ENCODE peak calls at places on chromosomes 11 and 22, in ten cellular contexts. One of them, this sample, is unnamed.

GRCh38 chr11:11534981-11535380 is 86.8 kb downstream of the GALNT18 start:
- DNase-seq in GM23338: no peak
- DNase-seq in tibial nerve: no peak
- DNase-seq in adrenal gland: no peak
- DNase-seq in astrocyte of the spinal cord: no peak
- DNase-seq in heart left ventricle: no peak
- DNase-seq in IMR-90: peak
- DNase-seq in Jurkat, Clone E6-1: no peak
- DNase-seq in mucosa of descending colon: no peak
- DNase-seq in A549: no peak
- DNase-seq in this sample: no peak

GRCh38 chr11:95363710-95364109 is 132.7 kb upstream of the SESN3 start:
- DNase-seq in A549: no peak
- DNase-seq in astrocyte of the spinal cord: no peak
- DNase-seq in Jurkat, Clone E6-1: no peak
- DNase-seq in adrenal gland: no peak
- DNase-seq in IMR-90: no peak
- DNase-seq in mucosa of descending colon: no peak
- DNase-seq in tibial nerve: no peak
- DNase-seq in heart left ventricle: no peak
- DNase-seq in GM23338: peak
- DNase-seq in this sample: no peak

GRCh38 chr11:26946209-26946828 is 47.6 kb upstream of the FIBIN start:
- DNase-seq in adrenal gland: no peak
- DNase-seq in A549: no peak
- DNase-seq in GM23338: no peak
- DNase-seq in heart left ventricle: no peak
- DNase-seq in mucosa of descending colon: no peak
- DNase-seq in tibial nerve: no peak
- DNase-seq in astrocyte of the spinal cord: peak
- DNase-seq in Jurkat, Clone E6-1: no peak
- DNase-seq in IMR-90: peak
- DNase-seq in this sample: no peak

GRCh38 chr11:76674517-76675400 is 4.2 kb upstream of the LRRC32 start:
- DNase-seq in tibial nerve: no peak
- DNase-seq in adrenal gland: peak
- DNase-seq in A549: no peak
- DNase-seq in GM23338: peak
- DNase-seq in Jurkat, Clone E6-1: peak
- DNase-seq in heart left ventricle: no peak
- DNase-seq in IMR-90: no peak
- DNase-seq in astrocyte of the spinal cord: no peak
- DNase-seq in mucosa of descending colon: peak
- DNase-seq in this sample: no peak

GRCh38 chr22:50313600-50313999 is 6.2 kb upstream of the PLXNB2 start:
- DNase-seq in adrenal gland: no peak
- DNase-seq in GM23338: no peak
- DNase-seq in astrocyte of the spinal cord: no peak
- DNase-seq in heart left ventricle: no peak
- DNase-seq in Jurkat, Clone E6-1: no peak
- DNase-seq in tibial nerve: no peak
- DNase-seq in mucosa of descending colon: peak
- DNase-seq in IMR-90: no peak
- DNase-seq in A549: no peak
- DNase-seq in this sample: no peak

GRCh38 chr11:34413263-34413662 is 25.5 kb upstream of the CAT start:
- DNase-seq in IMR-90: no peak
- DNase-seq in adrenal gland: no peak
- DNase-seq in GM23338: no peak
- DNase-seq in Jurkat, Clone E6-1: no peak
- DNase-seq in astrocyte of the spinal cord: no peak
- DNase-seq in heart left ventricle: no peak
- DNase-seq in mucosa of descending colon: no peak
- DNase-seq in A549: no peak
- DNase-seq in tibial nerve: no peak
- DNase-seq in this sample: no peak

GRCh38 chr22:42648368-42649260 is 578 bp downstream of the CYB5R3 start:
- DNase-seq in tibial nerve: no peak
- DNase-seq in GM23338: no peak
- DNase-seq in mucosa of descending colon: peak
- DNase-seq in IMR-90: no peak
- DNase-seq in A549: peak
- DNase-seq in adrenal gland: peak
- DNase-seq in heart left ventricle: no peak
- DNase-seq in Jurkat, Clone E6-1: peak
- DNase-seq in astrocyte of the spinal cord: peak
- DNase-seq in this sample: peak

GRCh38 chr22:23497016-23497885 is 82.8 kb downstream of the IGLL1 start:
- DNase-seq in tibial nerve: no peak
- DNase-seq in adrenal gland: no peak
- DNase-seq in mucosa of descending colon: no peak
- DNase-seq in GM23338: no peak
- DNase-seq in Jurkat, Clone E6-1: no peak
- DNase-seq in A549: no peak
- DNase-seq in astrocyte of the spinal cord: no peak
- DNase-seq in heart left ventricle: no peak
- DNase-seq in IMR-90: no peak
- DNase-seq in this sample: no peak

GRCh38 chr11:23961503-23962338 is 535.1 kb upstream of the LUZP2 start:
- DNase-seq in A549: no peak
- DNase-seq in tibial nerve: no peak
- DNase-seq in astrocyte of the spinal cord: no peak
- DNase-seq in IMR-90: no peak
- DNase-seq in heart left ventricle: no peak
- DNase-seq in Jurkat, Clone E6-1: no peak
- DNase-seq in GM23338: no peak
- DNase-seq in adrenal gland: no peak
- DNase-seq in mucosa of descending colon: no peak
- DNase-seq in this sample: no peak

GRCh38 chr11:12272821-12273617 is 104.4 kb upstream of the PARVA start:
- DNase-seq in tibial nerve: no peak
- DNase-seq in heart left ventricle: no peak
- DNase-seq in A549: no peak
- DNase-seq in IMR-90: peak
- DNase-seq in adrenal gland: no peak
- DNase-seq in Jurkat, Clone E6-1: no peak
- DNase-seq in GM23338: no peak
- DNase-seq in astrocyte of the spinal cord: peak
- DNase-seq in mucosa of descending colon: no peak
- DNase-seq in this sample: no peak

GRCh38 chr22:45692549-45692948 is 20.9 kb downstream of the ATXN10 start:
- DNase-seq in A549: peak
- DNase-seq in astrocyte of the spinal cord: peak
- DNase-seq in adrenal gland: no peak
- DNase-seq in tibial nerve: no peak
- DNase-seq in Jurkat, Clone E6-1: no peak
- DNase-seq in GM23338: no peak
- DNase-seq in heart left ventricle: no peak
- DNase-seq in mucosa of descending colon: no peak
- DNase-seq in IMR-90: peak
- DNase-seq in this sample: no peak
- H3K4me3 ChIP-seq in A549: no peak
- H3K4me3 ChIP-seq in astrocyte of the spinal cord: no peak
- H3K4me3 ChIP-seq in adrenal gland: no peak
- H3K4me3 ChIP-seq in tibial nerve: no peak
- H3K4me3 ChIP-seq in Jurkat, Clone E6-1: no peak
- H3K4me3 ChIP-seq in GM23338: no peak
- H3K4me3 ChIP-seq in heart left ventricle: no peak
- H3K4me3 ChIP-seq in mucosa of descending colon: no peak
- H3K4me3 ChIP-seq in IMR-90: no peak
- H3K4me3 ChIP-seq in this sample: no peak

DNA sequence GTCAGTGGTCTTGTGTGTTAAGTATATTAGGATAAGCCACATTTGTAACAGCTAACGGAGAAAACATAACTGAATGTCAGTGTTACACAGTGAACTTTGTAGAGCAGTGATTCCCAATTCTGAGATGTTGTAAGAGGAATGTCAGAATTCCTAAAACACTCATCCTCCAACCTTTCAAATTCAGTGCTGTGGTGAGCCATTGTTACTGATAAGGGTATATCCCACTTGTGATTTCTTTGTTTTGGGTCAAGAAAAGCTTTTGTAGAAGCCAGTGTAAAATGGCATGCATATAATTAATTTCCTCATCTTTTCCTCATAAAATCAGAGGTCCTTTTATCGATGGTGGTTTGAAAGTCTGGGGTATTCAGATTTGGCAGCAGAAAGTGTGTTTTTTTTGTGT is 62.0 kb downstream of the ARHGEF12 start:
- DNase-seq in heart left ventricle: no peak
- DNase-seq in Jurkat, Clone E6-1: no peak
- DNase-seq in A549: no peak
- DNase-seq in astrocyte of the spinal cord: no peak
- DNase-seq in GM23338: peak
- DNase-seq in tibial nerve: no peak
- DNase-seq in mucosa of descending colon: no peak
- DNase-seq in IMR-90: peak
- DNase-seq in adrenal gland: no peak
- DNase-seq in this sample: no peak
- H3K4me3 ChIP-seq in heart left ventricle: no peak
- H3K4me3 ChIP-seq in Jurkat, Clone E6-1: no peak
- H3K4me3 ChIP-seq in A549: no peak
- H3K4me3 ChIP-seq in astrocyte of the spinal cord: no peak
- H3K4me3 ChIP-seq in GM23338: no peak
- H3K4me3 ChIP-seq in tibial nerve: no peak
- H3K4me3 ChIP-seq in mucosa of descending colon: no peak
- H3K4me3 ChIP-seq in IMR-90: no peak
- H3K4me3 ChIP-seq in adrenal gland: no peak
- H3K4me3 ChIP-seq in this sample: no peak

GRCh38 chr11:35419713-35420333 is 465 bp upstream of the SLC1A2 start:
- DNase-seq in GM23338: peak
- DNase-seq in tibial nerve: no peak
- DNase-seq in A549: no peak
- DNase-seq in heart left ventricle: peak
- DNase-seq in astrocyte of the spinal cord: no peak
- DNase-seq in adrenal gland: no peak
- DNase-seq in IMR-90: no peak
- DNase-seq in mucosa of descending colon: no peak
- DNase-seq in Jurkat, Clone E6-1: no peak
- DNase-seq in this sample: no peak
- H3K4me3 ChIP-seq in GM23338: peak
- H3K4me3 ChIP-seq in tibial nerve: peak
- H3K4me3 ChIP-seq in A549: peak
- H3K4me3 ChIP-seq in heart left ventricle: peak
- H3K4me3 ChIP-seq in astrocyte of the spinal cord: peak
- H3K4me3 ChIP-seq in adrenal gland: no peak
- H3K4me3 ChIP-seq in IMR-90: peak
- H3K4me3 ChIP-seq in mucosa of descending colon: no peak
- H3K4me3 ChIP-seq in Jurkat, Clone E6-1: no peak
- H3K4me3 ChIP-seq in this sample: peak

DNA sequence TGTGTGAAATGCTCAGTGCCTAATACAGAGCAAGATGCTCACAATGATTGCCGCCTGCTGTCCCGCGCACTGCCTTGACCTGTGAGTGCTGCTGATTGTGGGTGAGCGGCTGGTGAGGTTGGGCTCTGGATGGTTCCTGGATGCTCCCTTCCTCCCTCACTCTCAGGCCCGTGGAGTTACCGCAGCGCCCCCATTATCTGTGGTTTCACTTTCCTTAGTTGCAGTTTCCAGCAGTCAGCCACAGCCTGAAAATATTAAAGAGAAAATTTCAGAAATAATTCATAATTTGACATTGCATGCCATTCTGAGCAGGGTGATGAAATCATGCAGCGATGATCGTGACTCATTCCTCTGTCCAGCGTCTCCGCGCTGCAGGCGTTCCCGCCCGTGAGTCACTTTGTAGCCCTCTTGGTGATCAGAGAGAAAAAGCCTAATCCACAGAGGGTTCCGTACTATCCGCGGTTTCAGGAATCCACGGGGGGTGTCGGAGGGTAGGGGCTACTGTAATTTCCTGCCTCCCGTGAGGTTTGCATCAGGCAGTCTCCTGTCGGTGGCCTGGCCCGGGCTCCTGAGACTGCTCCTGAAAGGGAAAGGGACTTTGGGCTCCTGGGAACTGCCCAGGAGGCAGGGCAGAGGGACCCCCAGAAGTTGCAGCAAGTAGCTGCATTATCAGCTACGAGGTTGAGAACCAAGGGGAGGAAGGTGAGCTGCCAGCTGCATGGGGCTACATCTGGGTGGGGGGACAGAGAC is 10.6 kb downstream of the RPL3 start:
- DNase-seq in heart left ventricle: no peak
- DNase-seq in GM23338: peak
- DNase-seq in IMR-90: peak
- DNase-seq in adrenal gland: peak
- DNase-seq in A549: peak
- DNase-seq in Jurkat, Clone E6-1: no peak
- DNase-seq in mucosa of descending colon: peak
- DNase-seq in tibial nerve: peak
- DNase-seq in astrocyte of the spinal cord: peak
- DNase-seq in this sample: peak
- H3K4me3 ChIP-seq in heart left ventricle: peak
- H3K4me3 ChIP-seq in GM23338: no peak
- H3K4me3 ChIP-seq in IMR-90: no peak
- H3K4me3 ChIP-seq in adrenal gland: no peak
- H3K4me3 ChIP-seq in A549: no peak
- H3K4me3 ChIP-seq in Jurkat, Clone E6-1: no peak
- H3K4me3 ChIP-seq in mucosa of descending colon: no peak
- H3K4me3 ChIP-seq in tibial nerve: no peak
- H3K4me3 ChIP-seq in astrocyte of the spinal cord: peak
- H3K4me3 ChIP-seq in this sample: no peak

GRCh38 chr11:118170892-118171273 is 5.6 kb downstream of the SCN2B start:
- DNase-seq in mucosa of descending colon: no peak
- DNase-seq in IMR-90: no peak
- DNase-seq in Jurkat, Clone E6-1: no peak
- DNase-seq in GM23338: no peak
- DNase-seq in heart left ventricle: no peak
- DNase-seq in tibial nerve: no peak
- DNase-seq in A549: no peak
- DNase-seq in adrenal gland: no peak
- DNase-seq in astrocyte of the spinal cord: no peak
- DNase-seq in this sample: no peak

GRCh38 chr11:118169300-118170140 is 6.9 kb downstream of the SCN2B start:
- DNase-seq in heart left ventricle: no peak
- DNase-seq in A549: no peak
- DNase-seq in Jurkat, Clone E6-1: no peak
- DNase-seq in adrenal gland: no peak
- DNase-seq in IMR-90: no peak
- DNase-seq in GM23338: no peak
- DNase-seq in mucosa of descending colon: no peak
- DNase-seq in tibial nerve: no peak
- DNase-seq in astrocyte of the spinal cord: no peak
- DNase-seq in this sample: no peak

GRCh38 chr11:118170231-118170630 is 6.2 kb downstream of the SCN2B start:
- DNase-seq in heart left ventricle: no peak
- DNase-seq in mucosa of descending colon: no peak
- DNase-seq in astrocyte of the spinal cord: no peak
- DNase-seq in A549: no peak
- DNase-seq in Jurkat, Clone E6-1: no peak
- DNase-seq in GM23338: no peak
- DNase-seq in IMR-90: no peak
- DNase-seq in adrenal gland: no peak
- DNase-seq in tibial nerve: no peak
- DNase-seq in this sample: no peak

GRCh38 chr11:118172356-118172755 is 4.1 kb downstream of the SCN2B start:
- DNase-seq in adrenal gland: no peak
- DNase-seq in heart left ventricle: no peak
- DNase-seq in GM23338: no peak
- DNase-seq in mucosa of descending colon: no peak
- DNase-seq in tibial nerve: no peak
- DNase-seq in Jurkat, Clone E6-1: no peak
- DNase-seq in IMR-90: no peak
- DNase-seq in astrocyte of the spinal cord: no peak
- DNase-seq in A549: no peak
- DNase-seq in this sample: no peak

GRCh38 chr11:118171274-118172062 is 5.0 kb downstream of the SCN2B start:
- DNase-seq in adrenal gland: peak
- DNase-seq in tibial nerve: peak
- DNase-seq in IMR-90: peak
- DNase-seq in heart left ventricle: peak
- DNase-seq in GM23338: peak
- DNase-seq in Jurkat, Clone E6-1: peak
- DNase-seq in A549: peak
- DNase-seq in mucosa of descending colon: peak
- DNase-seq in astrocyte of the spinal cord: peak
- DNase-seq in this sample: peak
- H3K4me3 ChIP-seq in adrenal gland: no peak
- H3K4me3 ChIP-seq in tibial nerve: no peak
- H3K4me3 ChIP-seq in IMR-90: no peak
- H3K4me3 ChIP-seq in heart left ventricle: no peak
- H3K4me3 ChIP-seq in GM23338: peak
- H3K4me3 ChIP-seq in Jurkat, Clone E6-1: no peak
- H3K4me3 ChIP-seq in A549: no peak
- H3K4me3 ChIP-seq in mucosa of descending colon: no peak
- H3K4me3 ChIP-seq in astrocyte of the spinal cord: no peak
- H3K4me3 ChIP-seq in this sample: no peak